ENCODE peak calls at places on chromosomes 2 and 18, in seven cellular contexts. B is right cardiac atrium; L is CD4-positive, CD25-positive, alpha-beta regulatory T cell; N is left lung; O is colonic mucosa; S is uterus; V is Peyer's patch. U is an unnamed sample. For H3K4me1, the result is how much of the 10 kb centered on the place peaks cover.

GRCh38 chr2:102891261-102891660 is 129.4 kb downstream of the TMEM182 start:
- DNase-seq in N (no peak), L (no peak), O (no peak), S (no peak), B (no peak), V (no peak), U (no peak)

GRCh38 chr2:48175656-48176055 is 269.4 kb upstream of the FBXO11 start:
- DNase-seq in V (no peak), N (no peak), O (no peak), S (no peak), B (no peak), L (no peak), U (no peak)

GRCh38 chr2:199596549-199596948 is 138.8 kb upstream of the SATB2 start:
- DNase-seq in B (no peak), V (no peak), L (no peak), N (no peak), O (peak), S (no peak), U (no peak)

GRCh38 chr2:70083344-70084156 is 3.7 kb upstream of the PCBP1 start:
- DNase-seq in V (peak), N (no peak), B (no peak), O (peak), L (no peak), S (no peak), U (peak)

GRCh38 chr2:186941853-186942252 is 92.9 kb upstream of the ZSWIM2 start:
- DNase-seq in V (no peak), N (no peak), O (no peak), L (no peak), B (no peak), S (no peak), U (no peak)

GRCh38 chr2:26621469-26622199 is 19.5 kb downstream of the CIB4 start:
- DNase-seq in L (no peak), N (no peak), B (no peak), V (no peak), O (no peak), S (no peak), U (no peak)

GRCh38 chr18:9366126-9366714 is 31.6 kb downstream of the TWSG1 start:
- DNase-seq in N (no peak), B (no peak), O (peak), L (no peak), V (no peak), S (no peak), U (no peak)

GRCh38 chr18:41674466-41674865 is 280.6 kb upstream of the PIK3C3 start:
- DNase-seq in S (no peak), O (no peak), L (no peak), B (no peak), N (no peak), V (no peak), U (no peak)

GRCh38 chr2:99682280-99683060 is 192.7 kb upstream of the REV1 start:
- DNase-seq in L (no peak), B (no peak), O (no peak), V (no peak), N (no peak), S (no peak), U (no peak)

GRCh38 chr18:74512321-74513053 is 16.3 kb downstream of the CNDP2 start:
- DNase-seq in B (peak), S (no peak), N (no peak), V (no peak), O (no peak), L (no peak), U (no peak)

GRCh38 chr2:130165293-130166016 is 15.9 kb downstream of the SMPD4 start:
- DNase-seq in N (peak), V (no peak), L (no peak), O (no peak), B (no peak), S (no peak), U (no peak)

GRCh38 chr2:191166756-191167445 is 16.1 kb upstream of the STAT4 start:
- DNase-seq in B (no peak), N (no peak), V (no peak), O (no peak), S (no peak), L (no peak), U (no peak)

GRCh38 chr2:29014331-29014730 is 33.2 kb downstream of the TOGARAM2 start:
- DNase-seq in B (peak), O (no peak), S (no peak), L (peak), V (no peak), N (no peak), U (no peak)

GRCh38 chr2:29014811-29015414 is 33.8 kb downstream of the TOGARAM2 start:
- DNase-seq in O (peak), N (no peak), V (peak), L (peak), S (no peak), B (peak), U (peak)

GRCh38 chr2:29016500-29016899 is 35.4 kb downstream of the TOGARAM2 start:
- DNase-seq in N (no peak), B (peak), V (no peak), L (no peak), S (no peak), O (no peak), U (no peak)

GRCh38 chr2:29015701-29016470 is 34.8 kb downstream of the TOGARAM2 start:
- DNase-seq in L (no peak), B (peak), V (no peak), S (no peak), N (no peak), O (no peak), U (no peak)

DNA sequence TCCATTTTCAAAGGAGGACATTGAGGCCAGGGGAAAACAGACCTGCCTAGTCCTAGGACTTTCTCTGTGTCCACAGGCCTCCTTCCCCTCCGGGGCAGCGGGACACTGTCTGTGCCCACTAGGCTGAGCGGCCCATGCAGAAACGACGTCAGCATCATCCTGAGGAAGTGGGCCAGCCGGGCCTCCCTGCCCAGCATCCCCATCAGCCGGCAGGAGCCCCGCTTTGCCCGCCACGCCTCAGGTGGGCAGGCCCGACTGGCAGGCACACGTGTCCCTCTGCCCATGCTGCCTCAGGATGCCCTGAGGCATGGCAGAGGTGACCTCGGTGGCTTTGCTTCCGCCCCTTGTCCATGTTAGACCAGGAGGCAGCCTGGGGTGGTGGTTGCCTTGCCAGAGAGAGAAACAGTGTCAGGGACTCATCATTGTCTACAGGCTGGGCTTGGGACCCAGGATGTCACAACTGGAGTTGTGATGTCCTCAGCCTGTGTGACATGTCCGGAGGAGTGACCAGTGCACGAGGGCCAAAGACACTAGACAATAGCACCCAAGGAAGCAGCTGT is 36.7 kb downstream of the TOGARAM2 start:
- DNase-seq in N (no peak), L (no peak), B (peak), O (no peak), V (no peak), S (no peak), U (no peak)
- H3K4me1 ChIP-seq in N (half or more), L (under half), B (under half), O (under half), V (under half), S (under half), U (under half)

GRCh38 chr2:223420048-223420447 is 182.1 kb downstream of the SCG2 start:
- DNase-seq in B (no peak), N (no peak), S (no peak), L (no peak), O (no peak), V (no peak), U (no peak)
- H3K27ac ChIP-seq in B (no peak), N (no peak), S (no peak), L (no peak), O (no peak), V (no peak), U (no peak)

GRCh38 chr2:85353876-85354285 is 447 bp downstream of the RETSAT start:
- DNase-seq in V (peak), N (no peak), S (peak), L (peak), O (peak), B (peak), U (peak)

GRCh38 chr2:85355521-85355920 is 952 bp downstream of the ELMOD3 start:
- DNase-seq in V (no peak), N (no peak), O (no peak), L (no peak), S (no peak), B (no peak), U (no peak)

GRCh38 chr2:85356186-85356585 is 1.6 kb downstream of the ELMOD3 start:
- DNase-seq in V (no peak), B (no peak), O (no peak), L (no peak), N (no peak), S (no peak), U (no peak)

GRCh38 chr2:85355073-85355410 is 473 bp downstream of the ELMOD3 start:
- DNase-seq in O (no peak), B (peak), N (no peak), L (no peak), S (peak), V (no peak), U (no peak)

DNA sequence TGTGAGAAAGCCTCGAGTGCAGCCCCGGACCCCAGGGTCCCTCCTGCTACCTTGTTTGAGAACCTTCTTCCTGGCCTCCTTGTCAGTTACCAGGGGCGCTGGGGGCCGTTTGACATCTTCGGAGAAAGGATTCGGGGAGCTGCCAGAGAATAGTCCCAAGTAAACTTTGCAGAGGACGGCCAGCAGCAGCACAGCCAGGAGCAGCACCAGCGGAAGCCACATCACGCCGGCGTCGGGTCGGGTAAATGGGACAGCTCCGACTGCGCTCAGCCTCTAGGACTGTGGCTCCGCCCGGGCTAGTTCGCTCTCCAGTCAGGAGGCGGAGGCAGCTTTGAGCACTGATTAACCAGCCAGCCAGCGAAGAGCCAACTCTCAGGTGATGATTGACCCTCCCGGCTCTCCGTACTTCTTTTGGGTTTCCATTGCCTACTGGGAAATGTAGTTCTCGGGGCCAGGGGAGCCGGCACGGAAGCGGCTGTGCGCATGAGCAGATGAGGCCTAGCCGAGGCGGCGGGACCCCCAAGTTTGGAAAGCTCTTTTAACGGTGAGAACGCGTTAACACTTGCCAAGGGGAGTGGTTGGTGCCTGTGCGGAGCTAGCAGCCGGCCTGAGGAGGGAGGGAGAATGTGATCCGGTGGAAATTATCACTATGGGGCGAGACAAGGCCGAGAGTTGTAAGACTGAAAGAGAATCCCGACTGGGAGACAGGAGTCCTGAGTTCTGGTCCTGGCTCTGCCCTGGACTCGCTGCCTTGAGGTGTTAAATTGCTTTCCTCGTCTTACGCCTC is at the start of the genes ELMOD3 and RETSAT:
- DNase-seq in N (peak), S (peak), O (peak), V (peak), B (peak), L (peak), U (peak)
- H3K4me3 ChIP-seq in N (peak), S (peak), O (peak), V (peak), B (peak), L (peak), U (peak)

GRCh38 chr2:127656569-127657231 is 10.7 kb downstream of the GPR17 start:
- DNase-seq in S (no peak), B (peak), L (no peak), N (peak), O (no peak), V (no peak), U (no peak)

GRCh38 chr2:127659408-127660290 is 13.7 kb downstream of the GPR17 start:
- DNase-seq in N (peak), B (peak), L (no peak), O (no peak), S (peak), V (no peak), U (no peak)

GRCh38 chr2:127658641-127659407 is 12.9 kb downstream of the GPR17 start:
- DNase-seq in L (no peak), N (peak), B (peak), O (no peak), V (no peak), S (no peak), U (no peak)

GRCh38 chr2:127657232-127657595 is 11.3 kb downstream of the GPR17 start:
- DNase-seq in N (peak), O (no peak), S (no peak), L (no peak), B (peak), V (no peak), U (no peak)

DNA sequence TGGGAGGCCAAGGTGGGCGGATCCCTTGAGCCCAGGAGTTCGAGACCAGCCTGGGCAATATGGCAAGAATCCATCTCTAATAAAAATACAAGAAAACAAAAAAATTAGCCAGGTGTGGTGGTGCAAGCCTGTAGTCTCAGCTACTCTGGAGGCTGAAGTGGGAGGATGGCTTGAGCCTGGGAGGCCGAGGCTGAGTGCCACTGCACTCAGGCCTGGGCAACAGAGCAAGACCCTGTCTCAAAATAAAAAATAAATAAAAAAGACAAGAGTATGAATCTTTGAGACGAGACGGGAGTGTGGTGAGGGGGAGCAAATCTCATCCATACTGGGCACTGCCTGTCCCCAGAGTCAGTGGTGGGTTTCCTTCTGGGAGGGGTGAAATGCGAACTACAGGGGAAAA is 12.2 kb downstream of the GPR17 start:
- DNase-seq in N (no peak), O (no peak), V (no peak), B (peak), L (no peak), S (no peak), U (no peak)
- H3K4me1 ChIP-seq in N (under half), O (under half), V (under half), B (half or more), L (under half), S (under half), U (under half)

GRCh38 chr2:201132518-201132917 is 16.6 kb downstream of the CFLAR start:
- DNase-seq in N (no peak), V (no peak), S (no peak), L (no peak), O (no peak), B (no peak), U (no peak)

GRCh38 chr2:201129044-201129505 is 13.1 kb downstream of the CFLAR start:
- DNase-seq in O (peak), N (no peak), B (no peak), V (peak), S (no peak), L (no peak), U (no peak)

GRCh38 chr2:201127570-201127969 is 11.6 kb downstream of the CFLAR start:
- DNase-seq in O (no peak), V (no peak), N (no peak), L (no peak), S (no peak), B (no peak), U (peak)

GRCh38 chr2:201127128-201127521 is 11.2 kb downstream of the CFLAR start:
- DNase-seq in O (peak), V (no peak), N (no peak), B (no peak), S (no peak), L (no peak), U (peak)

GRCh38 chr2:201130524-201131186 is 14.7 kb downstream of the CFLAR start:
- DNase-seq in S (no peak), V (no peak), L (peak), N (no peak), B (peak), O (no peak), U (peak)
- H3K27ac ChIP-seq in S (peak), V (peak), L (peak), N (peak), B (peak), O (peak), U (peak)

DNA sequence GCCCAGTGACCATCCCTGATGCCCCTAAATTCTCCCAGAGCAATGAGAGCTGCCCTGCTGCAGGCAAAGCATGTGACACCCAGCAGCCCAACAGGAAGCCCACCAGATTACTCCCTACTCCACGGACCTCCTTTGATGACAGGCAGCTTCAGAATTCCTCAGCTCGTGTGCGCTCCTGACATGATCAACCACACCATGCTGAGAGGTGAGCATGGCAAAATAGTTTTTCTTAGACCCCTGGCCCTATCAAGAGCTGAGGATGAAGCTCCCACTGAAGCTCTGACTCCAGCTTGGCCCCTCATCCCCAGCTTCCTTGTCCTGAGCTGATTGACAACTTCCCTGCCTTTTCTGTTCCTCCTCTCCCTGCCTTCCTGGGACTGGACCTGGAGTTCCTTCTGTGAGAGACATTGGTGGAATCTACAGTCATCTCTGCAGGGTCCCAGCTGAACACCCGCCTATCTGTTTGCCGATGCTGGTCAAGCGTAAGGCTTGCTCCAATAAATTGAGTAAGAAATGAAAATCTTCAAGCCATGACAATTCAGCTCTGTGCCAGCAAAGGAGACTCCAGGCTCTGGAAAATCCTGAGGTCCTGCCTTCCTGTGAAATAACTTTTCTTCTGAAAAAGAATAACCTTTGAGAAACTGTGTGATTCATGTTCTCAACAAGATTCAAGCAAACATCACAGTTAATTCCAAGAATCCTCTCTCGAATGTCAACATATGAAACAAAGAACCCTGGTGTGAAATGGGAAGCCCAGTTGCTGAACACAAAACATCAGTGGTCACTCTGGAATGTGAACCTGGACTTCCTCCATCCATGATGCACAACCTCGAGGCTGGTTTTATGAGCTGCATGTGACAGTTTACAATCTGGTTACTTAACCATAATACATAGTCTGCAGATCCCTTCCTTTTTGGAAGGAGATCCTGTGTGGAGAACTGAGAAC is 201.1 kb downstream of the SPP2 start:
- DNase-seq in O (peak), N (no peak), L (no peak), B (no peak), V (no peak), S (no peak), U (peak)
- H3K4me3 ChIP-seq in O (no peak), N (no peak), L (no peak), B (no peak), V (no peak), S (no peak), U (no peak)

DNA sequence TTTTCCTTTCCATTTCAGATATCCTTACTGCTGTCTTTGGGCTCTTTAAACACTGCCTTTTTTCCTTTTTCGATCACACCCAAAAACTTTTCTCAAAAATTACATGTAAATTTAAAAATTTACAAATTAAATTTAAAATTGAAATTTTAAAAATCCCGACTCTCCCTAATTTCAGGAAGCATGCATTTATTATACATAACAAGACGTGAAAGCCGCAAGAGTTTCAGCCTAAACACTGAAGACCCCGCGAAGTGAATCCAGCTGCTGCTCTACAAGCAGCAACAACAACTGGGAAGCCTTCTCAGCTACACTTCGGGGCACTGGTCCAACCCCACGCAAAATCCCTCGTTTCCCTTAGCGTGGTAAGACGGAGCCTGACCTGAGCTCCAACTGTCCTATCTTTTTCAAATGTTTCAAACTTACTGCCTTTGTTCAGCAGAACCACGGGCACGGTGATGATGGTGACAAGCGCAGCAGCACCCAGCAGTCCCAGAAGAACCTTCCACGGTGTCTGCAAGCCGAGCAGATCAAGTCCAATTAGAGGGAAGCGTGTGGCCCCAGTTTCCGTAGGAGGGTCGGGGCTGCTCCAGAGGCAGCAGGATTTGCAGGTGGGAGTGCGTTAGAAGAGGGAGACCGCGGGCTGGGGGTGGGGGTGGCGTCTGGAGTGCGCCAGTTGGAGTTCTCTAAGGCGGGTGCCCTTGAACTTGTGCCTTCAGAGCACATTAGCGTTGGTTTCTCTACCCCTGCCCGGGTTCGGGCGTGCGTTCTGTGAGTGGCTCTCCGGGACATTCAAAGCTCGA is 839 bp downstream of the DPP4 start:
- DNase-seq in N (no peak), S (no peak), V (no peak), L (no peak), B (peak), O (peak), U (no peak)
- H3K4me1 ChIP-seq in N (under half), S (under half), V (under half), L (under half), B (under half), O (under half), U (under half)

DNA sequence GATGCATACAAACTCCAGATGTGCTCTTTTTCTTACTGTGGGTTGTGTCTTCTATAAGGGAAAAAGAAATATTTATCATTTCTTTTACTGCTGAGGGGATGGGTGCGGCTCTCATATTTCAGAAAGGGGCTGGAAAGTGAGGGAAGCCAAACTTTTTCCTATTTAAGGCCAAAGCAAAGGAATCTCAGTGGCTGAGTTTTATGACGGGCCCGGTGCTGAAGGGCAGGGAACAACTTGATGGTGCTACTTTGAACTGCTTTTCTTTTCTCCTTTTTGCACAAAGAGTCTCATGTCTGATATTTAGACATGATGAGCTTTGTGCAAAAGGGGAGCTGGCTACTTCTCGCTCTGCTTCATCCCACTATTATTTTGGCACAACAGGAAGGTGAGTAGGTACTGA is at the start of gene COL3A1:
- DNase-seq in O (peak), V (no peak), S (peak), L (no peak), B (peak), N (no peak), U (peak)
- H3K27ac ChIP-seq in O (peak), V (peak), S (peak), L (no peak), B (peak), N (peak), U (peak)

U was measured in SJSA1.